ENCODE peak calls at places on chromosomes 4 and X, in five cellular contexts. H is brain microvascular endothelial cell, X is NCI-H2081, S is astrocyte of the spinal cord, W is ACHN. E is an unnamed sample.

GRCh38 chr4:120918788-120919187 is 3.7 kb downstream of the PRDM5 start:
- DNase-seq in H (no peak), X (no peak), S (peak; percentile 44), W (no peak), E (no peak)

GRCh38 chrX:48726596-48726995 is 30.1 kb downstream of the SUV39H1 start:
- DNase-seq in H (no peak), X (no peak), S (no peak), W (no peak), E (no peak)

GRCh38 chr4:107740950-107741701 is 21.1 kb upstream of the PAPSS1 start:
- DNase-seq in H (peak; percentile 77), X (no peak), S (peak; percentile 69), W (no peak), E (no peak)

GRCh38 chr4:150140774-150141400 is 62.6 kb downstream of the DCLK2 start:
- DNase-seq in H (peak; percentile 36), X (no peak), S (peak; percentile 80), W (peak; percentile 14), E (no peak)

GRCh38 chrX:41333744-41333993 is 293 bp upstream of the DDX3X start:
- DNase-seq in H (peak; percentile 77), X (peak; percentile 88), S (peak; percentile 95), W (peak; percentile 70), E (peak; percentile 88)

GRCh38 chr4:16250665-16251365 is 24.5 kb upstream of the TAPT1 start:
- DNase-seq in H (peak; percentile 47), X (no peak), S (no peak), W (peak; percentile 64), E (peak; percentile 61)

GRCh38 chr4:101730291-101731117 is 60.0 kb upstream of the BANK1 start:
- DNase-seq in H (peak; percentile 69), X (peak; percentile 43), S (peak; percentile 72), W (peak; percentile 67), E (peak; percentile 52)

GRCh38 chr4:140099993-140100392 is 54.0 kb downstream of the MAML3 start:
- DNase-seq in H (no peak), X (no peak), S (no peak), W (no peak), E (no peak)

GRCh38 chr4:184763150-184763780 is 29.4 kb upstream of the CENPU start:
- DNase-seq in H (no peak), X (no peak), S (no peak), W (no peak), E (no peak)

GRCh38 chr4:76897522-76898384 is at the start of gene SOWAHB:
- DNase-seq in H (no peak), X (peak; percentile 6), S (no peak), W (peak; percentile 12), E (peak; percentile 35)

GRCh38 chr4:153655004-153655541 is 29.0 kb upstream of the TLR2 start:
- DNase-seq in H (no peak), X (no peak), S (no peak), W (no peak), E (no peak)

GRCh38 chr4:16202598-16202997 is 23.7 kb downstream of the TAPT1 start:
- DNase-seq in H (no peak), X (no peak), S (peak; percentile 54), W (no peak), E (no peak)

GRCh38 chr4:178320003-178320402 is 877.8 kb upstream of the AGA start:
- DNase-seq in H (no peak), X (no peak), S (no peak), W (no peak), E (no peak)

GRCh38 chr4:48738856-48739255 is 41.2 kb downstream of the FRYL start:
- DNase-seq in H (no peak), X (no peak), S (no peak), W (no peak), E (no peak)

GRCh38 chrX:120797201-120797938 is 78.3 kb downstream of the CT47B1 start:
- DNase-seq in H (no peak), X (no peak), S (no peak), W (no peak), E (no peak)

GRCh38 chrX:47093248-47093647 is 15.0 kb downstream of the RGN start:
- DNase-seq in H (peak; percentile 20), X (peak; percentile 40), S (peak; percentile 22), W (peak; percentile 11), E (no peak)

GRCh38 chr4:2831611-2832308 is 11.9 kb upstream of the ADD1 start:
- DNase-seq in H (no peak), X (no peak), S (no peak), W (no peak), E (no peak)